ENCODE peak calls at places on chromosome 18, in six cellular contexts. One of them, this sample, is unnamed.
A peak's percentile ranks its signal among the peaks of the same experiment; 100 is the strongest.

GRCh38 chr18:7567487-7568425 is 640 bp downstream of the PTPRM start:
- DNase-seq in suprapubic skin: peak; percentile 76
- DNase-seq in effector memory CD8-positive, alpha-beta T cell: peak; percentile 1
- DNase-seq in NT2/D1: no peak
- DNase-seq in mesothelial cell of epicardium: peak; percentile 74
- DNase-seq in stimulated activated CD8-positive, alpha-beta memory T cell treated with anti-CD3 and anti-CD28 coated beads, Interleukin-4, amount 100 ng/mL, for 24 hours: no peak
- DNase-seq in this sample: peak; percentile 77

GRCh38 chr18:48987821-48988220 is 37.1 kb upstream of the SMAD7 start:
- DNase-seq in suprapubic skin: no peak
- DNase-seq in effector memory CD8-positive, alpha-beta T cell: no peak
- DNase-seq in NT2/D1: no peak
- DNase-seq in mesothelial cell of epicardium: no peak
- DNase-seq in stimulated activated CD8-positive, alpha-beta memory T cell treated with anti-CD3 and anti-CD28 coated beads, Interleukin-4, amount 100 ng/mL, for 24 hours: no peak
- DNase-seq in this sample: no peak

GRCh38 chr18:52748343-52748742 is 408.3 kb downstream of the DCC start:
- DNase-seq in suprapubic skin: no peak
- DNase-seq in effector memory CD8-positive, alpha-beta T cell: no peak
- DNase-seq in NT2/D1: no peak
- DNase-seq in mesothelial cell of epicardium: no peak
- DNase-seq in stimulated activated CD8-positive, alpha-beta memory T cell treated with anti-CD3 and anti-CD28 coated beads, Interleukin-4, amount 100 ng/mL, for 24 hours: no peak
- DNase-seq in this sample: no peak

GRCh38 chr18:68233043-68233442 is 481.9 kb downstream of the TMX3 start:
- DNase-seq in suprapubic skin: no peak
- DNase-seq in effector memory CD8-positive, alpha-beta T cell: no peak
- DNase-seq in NT2/D1: no peak
- DNase-seq in mesothelial cell of epicardium: no peak
- DNase-seq in stimulated activated CD8-positive, alpha-beta memory T cell treated with anti-CD3 and anti-CD28 coated beads, Interleukin-4, amount 100 ng/mL, for 24 hours: no peak
- DNase-seq in this sample: no peak

GRCh38 chr18:63878343-63878742 is 9.2 kb upstream of the SERPINB2 start:
- DNase-seq in suprapubic skin: no peak
- DNase-seq in effector memory CD8-positive, alpha-beta T cell: no peak
- DNase-seq in NT2/D1: no peak
- DNase-seq in mesothelial cell of epicardium: no peak
- DNase-seq in stimulated activated CD8-positive, alpha-beta memory T cell treated with anti-CD3 and anti-CD28 coated beads, Interleukin-4, amount 100 ng/mL, for 24 hours: no peak
- DNase-seq in this sample: peak; percentile 78

GRCh38 chr18:48827321-48828200 is 123.2 kb downstream of the SMAD7 start:
- DNase-seq in suprapubic skin: no peak
- DNase-seq in effector memory CD8-positive, alpha-beta T cell: no peak
- DNase-seq in NT2/D1: peak; percentile 50
- DNase-seq in mesothelial cell of epicardium: peak; percentile 56
- DNase-seq in stimulated activated CD8-positive, alpha-beta memory T cell treated with anti-CD3 and anti-CD28 coated beads, Interleukin-4, amount 100 ng/mL, for 24 hours: no peak
- DNase-seq in this sample: peak; percentile 85

GRCh38 chr18:62521588-62521987 is 1.2 kb upstream of the ZCCHC2 start:
- DNase-seq in suprapubic skin: no peak
- DNase-seq in effector memory CD8-positive, alpha-beta T cell: no peak
- DNase-seq in NT2/D1: no peak
- DNase-seq in mesothelial cell of epicardium: no peak
- DNase-seq in stimulated activated CD8-positive, alpha-beta memory T cell treated with anti-CD3 and anti-CD28 coated beads, Interleukin-4, amount 100 ng/mL, for 24 hours: no peak
- DNase-seq in this sample: peak; percentile 62

GRCh38 chr18:34592961-34593382 is 117.1 kb upstream of the DTNA start:
- DNase-seq in suprapubic skin: no peak
- DNase-seq in effector memory CD8-positive, alpha-beta T cell: no peak
- DNase-seq in NT2/D1: no peak
- DNase-seq in mesothelial cell of epicardium: peak; percentile 59
- DNase-seq in stimulated activated CD8-positive, alpha-beta memory T cell treated with anti-CD3 and anti-CD28 coated beads, Interleukin-4, amount 100 ng/mL, for 24 hours: no peak
- DNase-seq in this sample: peak; percentile 84

GRCh38 chr18:10099539-10100140 is 185.8 kb downstream of the VAPA start:
- DNase-seq in suprapubic skin: no peak
- DNase-seq in effector memory CD8-positive, alpha-beta T cell: no peak
- DNase-seq in NT2/D1: no peak
- DNase-seq in mesothelial cell of epicardium: no peak
- DNase-seq in stimulated activated CD8-positive, alpha-beta memory T cell treated with anti-CD3 and anti-CD28 coated beads, Interleukin-4, amount 100 ng/mL, for 24 hours: no peak
- DNase-seq in this sample: no peak

GRCh38 chr18:35818353-35818667 is 154.2 kb upstream of the RMP24 start:
- DNase-seq in suprapubic skin: no peak
- DNase-seq in effector memory CD8-positive, alpha-beta T cell: no peak
- DNase-seq in NT2/D1: no peak
- DNase-seq in mesothelial cell of epicardium: no peak
- DNase-seq in stimulated activated CD8-positive, alpha-beta memory T cell treated with anti-CD3 and anti-CD28 coated beads, Interleukin-4, amount 100 ng/mL, for 24 hours: no peak
- DNase-seq in this sample: no peak

GRCh38 chr18:907880-908512 is 3.3 kb downstream of the ADCYAP1 start:
- DNase-seq in suprapubic skin: no peak
- DNase-seq in effector memory CD8-positive, alpha-beta T cell: no peak
- DNase-seq in NT2/D1: no peak
- DNase-seq in mesothelial cell of epicardium: peak; percentile 39
- DNase-seq in stimulated activated CD8-positive, alpha-beta memory T cell treated with anti-CD3 and anti-CD28 coated beads, Interleukin-4, amount 100 ng/mL, for 24 hours: no peak
- DNase-seq in this sample: no peak

GRCh38 chr18:47490882-47491281 is 239.4 kb upstream of the SKOR2 start:
- DNase-seq in suprapubic skin: no peak
- DNase-seq in effector memory CD8-positive, alpha-beta T cell: no peak
- DNase-seq in NT2/D1: no peak
- DNase-seq in mesothelial cell of epicardium: no peak
- DNase-seq in stimulated activated CD8-positive, alpha-beta memory T cell treated with anti-CD3 and anti-CD28 coated beads, Interleukin-4, amount 100 ng/mL, for 24 hours: no peak
- DNase-seq in this sample: no peak

GRCh38 chr18:27762054-27762453 is 414.9 kb downstream of the CDH2 start:
- DNase-seq in suprapubic skin: no peak
- DNase-seq in effector memory CD8-positive, alpha-beta T cell: no peak
- DNase-seq in NT2/D1: no peak
- DNase-seq in mesothelial cell of epicardium: no peak
- DNase-seq in stimulated activated CD8-positive, alpha-beta memory T cell treated with anti-CD3 and anti-CD28 coated beads, Interleukin-4, amount 100 ng/mL, for 24 hours: no peak
- DNase-seq in this sample: peak; percentile 24

GRCh38 chr18:78246041-78246440 is 733.6 kb upstream of the SALL3 start:
- DNase-seq in suprapubic skin: no peak
- DNase-seq in effector memory CD8-positive, alpha-beta T cell: no peak
- DNase-seq in NT2/D1: no peak
- DNase-seq in mesothelial cell of epicardium: no peak
- DNase-seq in stimulated activated CD8-positive, alpha-beta memory T cell treated with anti-CD3 and anti-CD28 coated beads, Interleukin-4, amount 100 ng/mL, for 24 hours: no peak
- DNase-seq in this sample: no peak

GRCh38 chr18:57043241-57043640 is 103.6 kb upstream of the BOD1L2 start:
- DNase-seq in suprapubic skin: no peak
- DNase-seq in effector memory CD8-positive, alpha-beta T cell: no peak
- DNase-seq in NT2/D1: no peak
- DNase-seq in mesothelial cell of epicardium: no peak
- DNase-seq in stimulated activated CD8-positive, alpha-beta memory T cell treated with anti-CD3 and anti-CD28 coated beads, Interleukin-4, amount 100 ng/mL, for 24 hours: no peak
- DNase-seq in this sample: no peak

GRCh38 chr18:75531212-75531850 is 103.8 kb upstream of the SMIM21 start:
- DNase-seq in suprapubic skin: no peak
- DNase-seq in effector memory CD8-positive, alpha-beta T cell: no peak
- DNase-seq in NT2/D1: no peak
- DNase-seq in mesothelial cell of epicardium: no peak
- DNase-seq in stimulated activated CD8-positive, alpha-beta memory T cell treated with anti-CD3 and anti-CD28 coated beads, Interleukin-4, amount 100 ng/mL, for 24 hours: no peak
- DNase-seq in this sample: no peak

GRCh38 chr18:68918216-68918615 is 120.3 kb downstream of the CCDC102B start:
- DNase-seq in suprapubic skin: no peak
- DNase-seq in effector memory CD8-positive, alpha-beta T cell: no peak
- DNase-seq in NT2/D1: no peak
- DNase-seq in mesothelial cell of epicardium: no peak
- DNase-seq in stimulated activated CD8-positive, alpha-beta memory T cell treated with anti-CD3 and anti-CD28 coated beads, Interleukin-4, amount 100 ng/mL, for 24 hours: no peak
- DNase-seq in this sample: no peak

GRCh38 chr18:58953627-58954026 is 89.0 kb downstream of the ZNF532 start:
- DNase-seq in suprapubic skin: no peak
- DNase-seq in effector memory CD8-positive, alpha-beta T cell: no peak
- DNase-seq in NT2/D1: no peak
- DNase-seq in mesothelial cell of epicardium: no peak
- DNase-seq in stimulated activated CD8-positive, alpha-beta memory T cell treated with anti-CD3 and anti-CD28 coated beads, Interleukin-4, amount 100 ng/mL, for 24 hours: no peak
- DNase-seq in this sample: no peak

GRCh38 chr18:24656571-24656971 is 196.1 kb downstream of the HRH4 start:
- DNase-seq in suprapubic skin: no peak
- DNase-seq in effector memory CD8-positive, alpha-beta T cell: no peak
- DNase-seq in NT2/D1: no peak
- DNase-seq in mesothelial cell of epicardium: no peak
- DNase-seq in stimulated activated CD8-positive, alpha-beta memory T cell treated with anti-CD3 and anti-CD28 coated beads, Interleukin-4, amount 100 ng/mL, for 24 hours: no peak
- DNase-seq in this sample: no peak

GRCh38 chr18:7117390-7118355 is at the start of gene LAMA1:
- DNase-seq in suprapubic skin: no peak
- DNase-seq in effector memory CD8-positive, alpha-beta T cell: no peak
- DNase-seq in NT2/D1: peak; percentile 23
- DNase-seq in mesothelial cell of epicardium: peak; percentile 71
- DNase-seq in stimulated activated CD8-positive, alpha-beta memory T cell treated with anti-CD3 and anti-CD28 coated beads, Interleukin-4, amount 100 ng/mL, for 24 hours: no peak
- DNase-seq in this sample: peak; percentile 22